ENCODE peak calls at places on chromosome 12, in six cellular contexts. H is body of pancreas, B is T-helper 2 cell, F is AG10803, E is HFFc6, D is left ventricle myocardium inferior. O is an unnamed sample.
A peak's percentile ranks its signal among the peaks of the same experiment; 100 is the strongest.

GRCh38 chr12:65532744-65533143 is 254.3 kb downstream of the MSRB3 start:
- DNase-seq in B (no peak), F (peak; percentile 65), E (peak; percentile 97), H (no peak), D (no peak), O (peak; percentile 66)

GRCh38 chr12:79690156-79690605 is 583 bp downstream of the PAWR start:
- DNase-seq in D (no peak), E (peak; percentile 22), F (peak; percentile 23), B (no peak), H (peak; percentile 45), O (peak; percentile 68)

GRCh38 chr12:125892276-125892675 is 827.0 kb downstream of the AACS start:
- DNase-seq in F (no peak), D (no peak), H (no peak), B (no peak), E (no peak), O (no peak)

GRCh38 chr12:5033883-5034282 is 9.8 kb upstream of the KCNA5 start:
- DNase-seq in D (no peak), H (no peak), B (no peak), F (peak; percentile 18), E (no peak), O (no peak)

GRCh38 chr12:19572920-19573558 is 133.7 kb downstream of the AEBP2 start:
- DNase-seq in F (peak; percentile 34), D (no peak), E (peak; percentile 53), B (no peak), H (no peak), O (peak; percentile 77)

GRCh38 chr12:2559931-2560715 is 234.6 kb upstream of the FKBP4 start:
- DNase-seq in D (no peak), F (no peak), H (no peak), B (no peak), E (no peak), O (no peak)

GRCh38 chr12:89529738-89530137 is 3.9 kb upstream of the POC1B start:
- DNase-seq in F (peak; percentile 61), H (no peak), E (peak; percentile 58), B (no peak), D (no peak), O (peak; percentile 81)

GRCh38 chr12:120639771-120640721 is at the start of gene CABP1:
- DNase-seq in B (peak; percentile 63), D (no peak), E (no peak), F (no peak), H (peak; percentile 39), O (peak; percentile 32)

GRCh38 chr12:130465046-130465445 is 127.4 kb downstream of the PIWIL1 start:
- DNase-seq in B (no peak), H (no peak), D (no peak), E (no peak), F (no peak), O (no peak)

GRCh38 chr12:56189918-56190694 is 823 bp upstream of the SMARCC2 start:
- DNase-seq in D (peak; percentile 72), E (peak; percentile 77), H (peak; percentile 88), F (peak; percentile 75), B (peak; percentile 51), O (peak; percentile 95)

GRCh38 chr12:53214687-53215455 is 7.8 kb upstream of the ITGB7 start:
- DNase-seq in E (no peak), D (peak; percentile 84), H (no peak), B (no peak), F (no peak), O (no peak)

GRCh38 chr12:89525002-89525823 is 617 bp upstream of the GALNT4 start:
- DNase-seq in B (peak; percentile 23), D (peak; percentile 35), F (peak; percentile 15), E (no peak), H (peak; percentile 43), O (peak; percentile 47)

GRCh38 chr12:19165446-19165845 is 35.9 kb downstream of the PLEKHA5 start:
- DNase-seq in D (no peak), B (no peak), H (no peak), E (no peak), F (no peak), O (no peak)

GRCh38 chr12:130775953-130776856 is 60.1 kb upstream of the RIMBP2 start:
- DNase-seq in B (no peak), E (peak; percentile 80), F (peak; percentile 81), H (peak; percentile 39), D (no peak), O (no peak)

GRCh38 chr12:73053903-73054302 is 781.7 kb downstream of the TRHDE start:
- DNase-seq in E (no peak), H (no peak), D (no peak), F (no peak), B (no peak), O (no peak)

GRCh38 chr12:49296836-49297694 is 2.1 kb downstream of the PRPH start:
- DNase-seq in B (peak; percentile 12), H (peak; percentile 51), D (no peak), E (no peak), F (no peak), O (peak; percentile 70)

GRCh38 chr12:106035421-106035820 is 103.3 kb downstream of the NUAK1 start:
- DNase-seq in F (no peak), B (no peak), D (no peak), H (no peak), E (no peak), O (no peak)

GRCh38 chr12:101001669-101002068 is 207.1 kb downstream of the ANO4 start:
- DNase-seq in D (no peak), H (no peak), B (no peak), F (no peak), E (no peak), O (no peak)

GRCh38 chr12:103679771-103680170 is 92.7 kb downstream of the STAB2 start:
- DNase-seq in D (no peak), F (no peak), E (no peak), H (no peak), B (no peak), O (no peak)

GRCh38 chr12:76915381-76916169 is 36.8 kb upstream of the CSRP2 start:
- DNase-seq in E (peak; percentile 37), D (no peak), H (no peak), F (peak; percentile 68), B (no peak), O (no peak)

GRCh38 chr12:2637371-2637770 is 157.4 kb upstream of the FKBP4 start:
- DNase-seq in D (no peak), F (no peak), B (no peak), E (no peak), H (no peak), O (no peak)

GRCh38 chr12:112907415-112908157 is 824 bp downstream of the OAS1 start:
- DNase-seq in H (no peak), D (no peak), F (no peak), E (no peak), B (no peak), O (peak; percentile 26)

GRCh38 chr12:110790301-110790700 is 47.6 kb upstream of the PPP1CC start:
- DNase-seq in E (peak; percentile 12), D (no peak), H (no peak), F (peak; percentile 56), B (no peak), O (no peak)

GRCh38 chr12:98106201-98106600 is 409.2 kb upstream of the TMPO start:
- DNase-seq in H (no peak), F (no peak), B (no peak), E (no peak), D (no peak), O (no peak)

GRCh38 chr12:19129486-19130223 is at the start of gene PLEKHA5:
- DNase-seq in D (peak; percentile 81), H (peak; percentile 76), B (no peak), E (peak; percentile 56), F (peak; percentile 71), O (peak; percentile 59)

GRCh38 chr12:26056335-26056734 is 68.5 kb downstream of the BHLHE41 start:
- DNase-seq in F (no peak), B (no peak), E (no peak), H (peak; percentile 51), D (no peak), O (no peak)